ENCODE peak calls at places on chromosomes 6 and 20, in seven cellular contexts. T is GM23338; H is tibial artery; K is lung; D is CD8-positive, alpha-beta T cell; E is adrenal gland; P is ovary. S is an unnamed sample.

GRCh38 chr6:155195903-155196302 is 67.9 kb upstream of the CLDN20 start:
- DNase-seq in T (peak; percentile 65), H (no peak), K (no peak), D (no peak), E (no peak), P (no peak), S (no peak)

GRCh38 chr6:84525907-84526306 is 238.5 kb downstream of the TBX18 start:
- DNase-seq in T (no peak), H (no peak), K (no peak), D (no peak), E (no peak), P (no peak), S (no peak)

GRCh38 chr6:152632383-152632782 is 4.8 kb downstream of the SYNE1 start:
- DNase-seq in T (no peak), H (no peak), K (no peak), D (no peak), E (no peak), P (no peak), S (no peak)

GRCh38 chr6:36139431-36139830 is 9.1 kb downstream of the MAPK13 start:
- DNase-seq in T (peak; percentile 83), H (no peak), K (no peak), D (peak; percentile 23), E (no peak), P (no peak), S (no peak)

GRCh38 chr6:52227495-52227894 is 16.8 kb downstream of the IL17F start:
- DNase-seq in T (no peak), H (no peak), K (no peak), D (no peak), E (no peak), P (no peak), S (no peak)

GRCh38 chr6:4518506-4518905 is 257.7 kb upstream of the CDYL start:
- DNase-seq in T (no peak), H (no peak), K (no peak), D (no peak), E (no peak), P (no peak), S (no peak)

GRCh38 chr6:26195376-26195923 is 108.2 kb downstream of the HFE start:
- DNase-seq in T (peak; percentile 60), H (peak; percentile 93), K (peak; percentile 85), D (peak; percentile 80), E (peak; percentile 94), P (peak; percentile 92), S (peak; percentile 90)

GRCh38 chr6:27650620-27651370 is 177.9 kb upstream of the ZNF184 start:
- DNase-seq in T (peak; percentile 91), H (no peak), K (no peak), D (no peak), E (no peak), P (no peak), S (no peak)

GRCh38 chr6:19128701-19129100 is 708.5 kb upstream of the ID4 start:
- DNase-seq in T (no peak), H (no peak), K (no peak), D (no peak), E (no peak), P (no peak), S (no peak)

GRCh38 chr6:26272171-26272631 is 92.8 kb upstream of the BTN3A2 start:
- DNase-seq in T (peak; percentile 77), H (no peak), K (no peak), D (peak; percentile 48), E (peak; percentile 57), P (peak; percentile 34), S (no peak)

DNA sequence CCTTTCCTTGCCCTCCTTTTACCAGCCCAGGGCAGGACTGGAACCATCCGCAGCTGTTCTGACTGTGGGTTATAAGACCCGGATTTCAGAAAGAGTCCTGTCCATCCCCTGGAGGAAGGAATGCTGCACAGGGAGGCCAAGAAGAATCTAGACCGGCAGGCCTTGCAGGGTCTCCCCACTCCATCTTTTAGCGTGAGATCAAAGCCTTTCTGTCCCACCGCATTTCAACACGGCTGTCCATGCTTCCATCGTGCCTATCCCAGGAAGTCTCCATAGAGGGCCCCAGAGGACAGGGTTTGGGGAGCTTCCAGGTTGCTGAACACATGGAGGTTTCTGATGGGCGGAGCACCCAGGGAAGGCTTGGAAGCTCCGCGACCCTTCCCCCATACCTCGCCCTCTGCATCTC is 79.3 kb upstream of the AGPAT4 start:
- DNase-seq in T (peak; percentile 94), H (no peak), K (no peak), D (no peak), E (no peak), P (no peak), S (no peak)
- TF ChIP-seq CTCF in T (peak; percentile 84), H (no peak), K (no peak), D (no peak), E (no peak), P (no peak), S (no peak)

DNA sequence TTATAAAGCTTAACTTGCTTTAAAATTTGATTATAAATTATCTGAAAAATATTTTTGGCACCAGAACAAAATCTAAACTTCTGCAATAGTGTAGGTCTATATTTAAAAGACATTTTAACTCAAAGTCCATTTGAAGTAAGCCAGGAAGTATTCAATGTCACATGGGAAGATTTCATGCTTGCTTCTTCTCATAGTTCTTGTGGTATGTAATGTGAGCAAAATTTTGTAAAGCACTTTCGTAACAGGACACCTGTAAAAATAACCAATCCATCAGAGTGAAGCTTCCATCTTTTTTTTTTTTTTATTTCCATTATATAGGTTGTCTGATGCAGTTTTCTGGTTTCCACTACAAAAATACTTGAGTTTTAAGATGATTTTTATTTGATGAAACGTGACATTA is 386.1 kb downstream of the LAMA2 start:
- DNase-seq in T (no peak), H (no peak), K (no peak), D (no peak), E (no peak), P (no peak), S (no peak)
- H3K4me1 ChIP-seq in T (peaks cover 25% of the 10 kb centered on the region), H (no peaks in the 10 kb centered on the region), K (no peaks in the 10 kb centered on the region), D (no peaks in the 10 kb centered on the region), E (no peaks in the 10 kb centered on the region), P (no peaks in the 10 kb centered on the region), S (no peaks in the 10 kb centered on the region)

GRCh38 chr6:158661156-158661555 is 11.3 kb downstream of the SYTL3 start:
- DNase-seq in T (peak; percentile 51), H (no peak), K (no peak), D (no peak), E (no peak), P (no peak), S (no peak)
- TF ChIP-seq CTCF in T (no peak), H (no peak), K (no peak), D (no peak), E (no peak), P (no peak), S (no peak)

GRCh38 chr6:169093770-169094553 is 159.7 kb downstream of the THBS2 start:
- DNase-seq in T (no peak), H (no peak), K (peak; percentile 2), D (no peak), E (no peak), P (no peak), S (no peak)
- H3K4me1 ChIP-seq in T (no peaks in the 10 kb centered on the region), H (no peaks in the 10 kb centered on the region), K (no peaks in the 10 kb centered on the region), D (no peaks in the 10 kb centered on the region), E (no peaks in the 10 kb centered on the region), P (peaks cover 16% of the 10 kb centered on the region), S (no peaks in the 10 kb centered on the region)

DNA sequence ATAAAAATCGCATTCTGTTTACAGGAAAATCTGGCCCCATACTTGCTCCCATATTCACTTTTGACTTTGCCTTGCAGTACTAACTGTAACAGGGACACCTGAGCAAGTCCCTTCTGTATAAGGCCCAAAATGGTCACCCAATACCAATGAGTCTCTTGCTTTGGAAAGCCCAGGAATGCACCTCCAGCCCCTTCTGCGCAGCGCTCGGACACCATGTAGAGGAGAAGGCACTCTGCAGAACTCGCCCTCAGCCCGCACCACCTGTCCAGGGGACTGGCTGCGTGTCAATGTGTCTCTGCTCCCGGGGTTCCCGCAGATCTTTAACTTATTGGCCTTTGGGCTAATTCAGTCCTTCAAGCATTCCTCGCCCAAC is 746 bp upstream of the PRND start:
- DNase-seq in T (peak; percentile 29), H (no peak), K (no peak), D (no peak), E (no peak), P (no peak), S (no peak)
- TF ChIP-seq CTCF in T (no peak), H (no peak), K (no peak), D (no peak), E (no peak), P (no peak), S (no peak)

GRCh38 chr20:25047766-25048165 is 10.2 kb downstream of the ACSS1 start:
- DNase-seq in T (no peak), H (no peak), K (no peak), D (no peak), E (no peak), P (peak; percentile 9), S (no peak)
- H3K4me1 ChIP-seq in T (peaks cover 8% of the 10 kb centered on the region), H (peaks cover 97% of the 10 kb centered on the region), K (peaks cover 40% of the 10 kb centered on the region), D (peaks cover 13% of the 10 kb centered on the region), E (peaks cover 11% of the 10 kb centered on the region), P (peaks cover 30% of the 10 kb centered on the region), S (peaks cover 99% of the 10 kb centered on the region)

DNA sequence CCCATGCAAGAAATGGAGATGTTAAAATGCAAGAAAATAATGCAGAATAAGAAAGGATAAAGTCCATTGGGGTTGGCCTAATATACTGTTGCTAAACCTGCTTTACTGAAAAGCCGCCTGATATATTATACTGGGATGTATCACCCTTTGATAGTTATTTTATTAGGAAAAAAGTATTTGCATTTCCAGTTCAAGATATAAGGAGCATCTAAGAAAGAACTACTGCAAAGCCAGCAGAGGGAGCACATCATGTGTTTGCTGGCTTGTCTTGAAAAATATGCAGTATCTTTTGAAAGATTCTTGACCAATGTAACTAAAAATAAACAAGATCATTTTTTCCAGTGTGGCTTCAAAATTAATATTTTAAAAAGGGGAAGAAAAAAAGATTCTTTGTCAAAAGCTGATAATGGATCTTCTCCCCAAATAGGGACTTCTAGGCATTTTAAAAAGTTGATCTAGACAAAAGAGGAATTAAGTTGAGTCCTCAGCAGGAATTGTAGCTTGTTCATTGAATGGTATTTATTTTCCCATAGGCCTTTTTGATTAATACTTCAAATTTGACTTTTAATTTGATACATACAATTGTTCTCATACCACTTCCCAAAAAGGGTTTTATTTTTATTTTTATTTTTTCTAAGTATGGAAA is 214.9 kb downstream of the ZFAND3 start:
- DNase-seq in T (peak; percentile 40), H (no peak), K (no peak), D (no peak), E (no peak), P (no peak), S (no peak)
- TF ChIP-seq CTCF in T (peak; percentile 66), H (peak; percentile 35), K (peak; percentile 6), D (peak; percentile 37), E (peak; percentile 24), P (peak; percentile 19), S (no peak)

DNA sequence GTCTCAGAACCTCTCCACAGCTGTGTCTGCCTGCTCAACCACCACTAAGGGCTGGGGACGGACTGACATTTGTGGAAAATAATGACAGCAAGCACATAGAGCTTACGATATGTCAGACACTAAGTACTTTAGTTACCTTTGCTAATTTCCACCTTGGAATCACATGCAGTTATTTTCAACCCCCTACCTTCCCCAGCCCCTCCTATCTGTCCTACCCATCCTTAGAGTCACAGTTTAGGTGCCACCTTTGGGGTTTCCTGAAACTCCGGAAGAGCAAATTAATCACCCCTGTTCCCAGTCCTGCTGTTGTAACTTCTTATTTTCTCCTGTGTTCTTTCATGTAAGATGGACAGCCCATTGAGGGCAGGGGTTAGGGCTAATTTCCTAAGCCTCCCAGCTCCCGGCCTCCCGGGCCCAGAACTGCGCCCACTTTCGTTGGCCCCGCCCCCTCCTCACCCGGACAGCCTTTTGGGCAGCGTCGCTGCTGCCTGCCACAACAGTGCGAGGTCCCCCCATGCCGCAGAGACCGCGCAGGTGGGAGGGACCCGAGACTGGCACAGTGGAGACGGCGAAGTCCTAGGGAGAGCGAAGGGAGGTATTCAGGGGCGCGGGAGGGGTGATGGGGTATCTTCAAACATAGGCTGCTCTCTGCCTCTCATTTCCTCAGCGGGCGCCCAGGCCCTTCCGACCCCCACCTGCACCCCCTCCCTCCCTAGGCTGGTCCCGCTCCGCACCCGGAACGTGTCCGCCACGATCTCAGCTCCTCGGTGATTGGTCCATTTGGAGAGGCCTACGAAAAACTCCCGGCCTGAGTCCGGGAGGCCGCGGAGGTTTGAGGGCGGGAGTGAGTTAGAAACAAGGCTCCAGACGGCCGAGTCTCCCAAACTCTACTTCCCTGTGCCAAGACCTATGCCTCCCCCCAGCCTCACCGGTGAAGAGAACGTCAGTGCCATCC is 1.1 kb downstream of the DDAH2 start:
- DNase-seq in T (no peak), H (peak; percentile 33), K (no peak), D (no peak), E (no peak), P (no peak), S (no peak)
- H3K4me1 ChIP-seq in T (peaks cover 14% of the 10 kb centered on the region), H (peaks cover 33% of the 10 kb centered on the region), K (no peaks in the 10 kb centered on the region), D (peaks cover 32% of the 10 kb centered on the region), E (peaks cover 47% of the 10 kb centered on the region), P (peaks cover 5% of the 10 kb centered on the region), S (peaks cover 27% of the 10 kb centered on the region)

S was measured in body of pancreas.